ENCODE peak calls at places on chromosomes 11 and 22, in ten cellular contexts. S is gastrocnemius medialis; L is upper lobe of right lung; M is CD8-positive, alpha-beta memory T cell; Y is MM.1S; D is left ventricle myocardium inferior; C is hepatocyte; B is CD4-positive, CD25-positive, alpha-beta regulatory T cell; H is tibial artery; J is transverse colon. F is an unnamed sample.

GRCh38 chr22:38016182-38017078 is 32.1 kb upstream of the SOX10 start:
- DNase-seq in M (no peak), J (peak; percentile 52), D (peak; percentile 45), L (no peak), Y (no peak), B (no peak), C (no peak), S (no peak), H (no peak), F (no peak)

GRCh38 chr11:34586655-34587281 is 34.1 kb upstream of the EHF start:
- DNase-seq in H (no peak), B (no peak), Y (no peak), C (no peak), S (no peak), J (no peak), L (no peak), M (no peak), D (no peak), F (no peak)

GRCh38 chr11:28632338-28632737 is 524.1 kb downstream of the METTL15 start:
- DNase-seq in L (no peak), M (no peak), B (no peak), D (no peak), H (no peak), Y (no peak), C (no peak), J (no peak), S (no peak), F (no peak)

GRCh38 chr11:20154381-20154780 is 5.9 kb downstream of the DBX1 start:
- DNase-seq in C (no peak), D (no peak), L (no peak), J (no peak), B (no peak), S (no peak), Y (no peak), M (no peak), H (no peak), F (no peak)

GRCh38 chr22:43014062-43014875 is 680 bp downstream of the PACSIN2 start:
- DNase-seq in C (peak; percentile 71), B (peak; percentile 48), L (peak; percentile 81), D (peak; percentile 37), J (peak; percentile 59), M (peak; percentile 46), Y (peak; percentile 14), S (peak; percentile 39), H (peak; percentile 74), F (peak; percentile 55)

GRCh38 chr22:36449776-36450175 is 31.7 kb downstream of the TXN2 start:
- DNase-seq in C (peak; percentile 3), L (no peak), S (no peak), D (no peak), B (no peak), Y (no peak), M (no peak), J (no peak), H (no peak), F (no peak)

GRCh38 chr11:66190776-66191175 is 77.7 kb upstream of the RAB1B start:
- DNase-seq in H (no peak), M (no peak), J (peak; percentile 9), Y (no peak), S (no peak), D (no peak), C (peak; percentile 35), L (no peak), B (no peak), F (no peak)

GRCh38 chr11:123775274-123775673 is 21.0 kb upstream of the OR6X1 start:
- DNase-seq in J (no peak), M (no peak), C (no peak), Y (peak; percentile 39), L (no peak), D (no peak), H (no peak), B (no peak), S (no peak), F (no peak)

GRCh38 chr11:126186031-126186698 is 25.3 kb downstream of the RPUSD4 start:
- DNase-seq in C (no peak), M (no peak), B (no peak), J (no peak), H (peak; percentile 72), S (peak; percentile 61), Y (no peak), D (peak; percentile 69), L (no peak), F (no peak)

GRCh38 chr11:86698634-86699033 is 26.2 kb upstream of the ME3 start:
- DNase-seq in J (no peak), M (no peak), H (no peak), B (no peak), L (no peak), Y (no peak), D (no peak), C (no peak), S (no peak), F (no peak)

GRCh38 chr11:57240757-57241156 is 3.7 kb upstream of the APLNR start:
- DNase-seq in D (no peak), B (no peak), C (no peak), S (no peak), M (no peak), H (no peak), L (no peak), Y (no peak), J (no peak), F (no peak)

GRCh38 chr22:33569547-33569946 is 350.7 kb downstream of the LARGE1 start:
- DNase-seq in Y (no peak), H (no peak), J (no peak), M (no peak), B (no peak), L (no peak), C (no peak), D (no peak), S (no peak), F (no peak)

GRCh38 chr11:86374586-86374985 is at the start of gene CCDC81:
- DNase-seq in J (no peak), H (no peak), C (peak; percentile 13), S (no peak), L (no peak), D (no peak), B (no peak), M (no peak), Y (no peak), F (no peak)

GRCh38 chr11:94175545-94175944 is 46.9 kb downstream of the PANX1 start:
- DNase-seq in C (no peak), H (no peak), Y (no peak), L (no peak), B (no peak), M (no peak), D (no peak), S (no peak), J (no peak), F (no peak)

GRCh38 chr11:17479284-17480214 is 2.9 kb upstream of the ABCC8 start:
- DNase-seq in S (no peak), Y (no peak), L (no peak), C (peak; percentile 57), B (no peak), J (peak; percentile 41), H (no peak), M (no peak), D (no peak), F (no peak)

DNA sequence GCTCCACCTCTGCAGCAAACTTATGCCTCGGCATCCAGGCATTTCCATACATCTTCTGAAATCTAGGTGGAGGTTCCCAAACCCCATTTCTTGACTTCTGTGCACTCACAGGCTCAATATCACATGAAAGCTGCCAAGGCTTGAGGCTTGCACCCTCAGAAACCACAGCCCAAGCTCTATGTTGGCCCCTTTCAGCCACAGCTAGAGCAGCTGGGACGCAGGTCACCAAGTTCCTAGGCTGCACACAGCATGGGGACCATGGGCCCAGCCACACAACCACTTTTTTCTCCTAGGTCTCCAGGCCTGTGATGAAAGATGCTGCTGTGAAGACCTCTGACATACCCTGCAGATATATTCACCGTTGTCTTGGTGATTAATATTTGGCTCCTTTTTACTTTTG is 24.7 kb upstream of the MTMR2 start:
- DNase-seq in Y (no peak), B (no peak), D (no peak), H (no peak), L (no peak), M (no peak), S (no peak), C (no peak), J (no peak), F (no peak)
- H3K9me3 ChIP-seq in Y (no peaks in the 10 kb centered on the region), B (peaks cover 17% of the 10 kb centered on the region), D (peaks cover 12% of the 10 kb centered on the region), H (no peaks in the 10 kb centered on the region), L (peaks cover 5% of the 10 kb centered on the region), M (no peaks in the 10 kb centered on the region), S (no peaks in the 10 kb centered on the region), C (no peaks in the 10 kb centered on the region), J (peaks cover 3% of the 10 kb centered on the region), F (no peaks in the 10 kb centered on the region)

DNA sequence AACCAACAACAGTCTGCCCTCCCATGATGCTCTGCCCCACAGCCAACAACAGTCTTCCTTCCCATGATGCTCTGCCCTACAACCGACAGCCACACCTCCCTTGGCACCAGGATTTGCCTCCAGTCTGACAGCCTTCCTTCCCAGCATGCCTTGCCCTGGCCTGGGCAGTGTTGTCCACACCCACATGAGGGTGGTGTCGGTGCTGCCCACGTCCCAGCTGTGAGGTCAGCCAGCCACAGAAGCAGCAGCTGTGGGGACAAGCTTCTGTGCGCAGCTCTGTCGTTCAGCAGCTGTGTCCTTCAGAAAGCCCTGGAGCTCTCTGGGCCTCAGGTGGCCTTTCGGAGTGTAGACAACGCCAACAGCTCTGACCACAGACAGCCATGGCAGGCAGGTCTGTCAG is 1378.9 kb downstream of the BRD1 start:
- DNase-seq in M (no peak), H (no peak), S (no peak), L (peak; percentile 25), J (no peak), B (no peak), Y (no peak), C (no peak), D (no peak), F (no peak)
- H3K9me3 ChIP-seq in M (no peaks in the 10 kb centered on the region), H (no peaks in the 10 kb centered on the region), S (no peaks in the 10 kb centered on the region), L (no peaks in the 10 kb centered on the region), J (no peaks in the 10 kb centered on the region), B (no peaks in the 10 kb centered on the region), Y (no peaks in the 10 kb centered on the region), C (no peaks in the 10 kb centered on the region), D (no peaks in the 10 kb centered on the region), F (no peaks in the 10 kb centered on the region)

DNA sequence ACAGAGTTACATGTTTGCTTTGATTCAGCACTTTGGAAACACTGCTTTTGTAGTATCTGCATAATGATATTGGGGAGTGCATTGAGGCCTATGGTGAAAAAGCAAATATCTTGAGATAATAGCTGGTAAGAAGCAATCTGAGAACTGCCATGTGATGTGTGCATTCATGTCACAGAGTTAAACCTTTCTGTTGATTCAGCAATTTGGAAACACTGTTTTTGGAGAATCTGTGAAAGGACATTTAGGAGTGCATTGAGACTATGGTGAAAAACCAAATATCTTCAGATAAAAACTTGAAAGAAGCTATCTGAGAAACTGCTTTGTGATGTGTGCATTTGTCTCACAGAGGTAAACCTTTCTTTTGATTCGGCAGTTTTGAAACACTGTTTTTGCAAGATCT is 346.8 kb downstream of the OR4C45 start:
- DNase-seq in L (no peak), Y (no peak), S (no peak), B (no peak), J (no peak), H (no peak), C (no peak), D (no peak), M (no peak), F (no peak)
- H3K9me3 ChIP-seq in L (peaks cover 25% of the 10 kb centered on the region), Y (no peaks in the 10 kb centered on the region), S (no peaks in the 10 kb centered on the region), B (peaks cover 59% of the 10 kb centered on the region), J (peaks cover 89% of the 10 kb centered on the region), H (no peaks in the 10 kb centered on the region), C (peaks cover 16% of the 10 kb centered on the region), D (peaks cover 100% of the 10 kb centered on the region), M (peaks cover 6% of the 10 kb centered on the region), F (peaks cover 8% of the 10 kb centered on the region)

DNA sequence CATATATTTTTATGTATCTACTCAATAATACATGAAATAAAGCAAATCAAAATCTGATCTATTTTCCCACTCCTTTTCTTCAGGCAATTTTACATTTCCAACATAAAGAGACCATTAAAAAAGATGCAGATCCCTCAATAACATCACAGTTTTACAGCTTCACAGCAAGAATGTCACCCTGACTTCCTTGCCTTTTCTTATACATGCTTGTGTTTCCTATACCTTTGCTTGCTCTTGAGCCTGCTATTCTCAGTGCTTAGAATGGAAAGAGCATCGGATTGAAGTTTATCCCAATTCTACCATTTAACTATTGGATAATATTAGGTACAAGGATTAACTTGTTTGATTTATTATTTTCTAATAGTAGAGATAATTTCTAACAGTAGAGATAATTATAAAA is 176.7 kb downstream of the CNTN5 start:
- DNase-seq in B (no peak), J (no peak), Y (no peak), D (no peak), M (no peak), C (no peak), L (no peak), S (no peak), H (no peak), F (no peak)
- H3K9me3 ChIP-seq in B (no peaks in the 10 kb centered on the region), J (no peaks in the 10 kb centered on the region), Y (no peaks in the 10 kb centered on the region), D (no peaks in the 10 kb centered on the region), M (no peaks in the 10 kb centered on the region), C (no peaks in the 10 kb centered on the region), L (no peaks in the 10 kb centered on the region), S (no peaks in the 10 kb centered on the region), H (no peaks in the 10 kb centered on the region), F (no peaks in the 10 kb centered on the region)

F was measured in T-helper 17 cell.